ENCODE peak calls at places on chromosomes 11 and 22, in seven cellular contexts. I is Ammon's horn; T is dorsolateral prefrontal cortex; A is stimulated activated CD4-positive, alpha-beta T cell treated with anti-CD3 and anti-CD28 coated beads, Interleukin-1b, Interleukin-23, amount 100 ng/mL, for 1 hour; E is stimulated activated CD8-positive, alpha-beta memory T cell treated with anti-CD3 and anti-CD28 coated beads, Interleukin-15, amount 100 ng/mL, for 1 hour; U is Peyer's patch; X is epithelial cell of prostate. J is an unnamed sample.

GRCh38 chr11:117633976-117634755 is 162.8 kb downstream of the DSCAML1 start:
- DNase-seq in E (no peak), U (no peak), X (no peak), A (no peak), T (peak), I (no peak), J (no peak)

GRCh38 chr11:45997599-45997998 is 75.1 kb downstream of the LARGE2 start:
- DNase-seq in T (no peak), X (peak), I (no peak), A (no peak), E (no peak), U (no peak), J (no peak)

GRCh38 chr22:39985383-39986045 is 9.2 kb upstream of the FAM83F start:
- DNase-seq in X (peak), E (no peak), T (no peak), U (peak), A (no peak), I (no peak), J (no peak)

GRCh38 chr11:76799061-76799804 is 16.1 kb downstream of the TSKU start:
- DNase-seq in E (peak), U (peak), T (peak), X (no peak), A (peak), I (peak), J (peak)

GRCh38 chr11:1233351-1234053 is 10.6 kb downstream of the MUC5B start:
- DNase-seq in E (no peak), A (no peak), U (no peak), X (no peak), T (no peak), I (no peak), J (no peak)

GRCh38 chr11:117146521-117146920 is 2.4 kb downstream of the PAFAH1B2 start:
- DNase-seq in E (no peak), U (no peak), T (no peak), A (no peak), X (no peak), I (no peak), J (no peak)

GRCh38 chr11:60868682-60869450 is 1.5 kb downstream of the ZP1 start:
- DNase-seq in A (no peak), U (peak), T (no peak), I (no peak), X (no peak), E (no peak), J (no peak)

GRCh38 chr11:103851166-103851651 is 185.2 kb upstream of the DDI1 start:
- DNase-seq in X (no peak), I (no peak), E (no peak), U (no peak), T (no peak), A (no peak), J (no peak)

GRCh38 chr11:123166095-123166559 is 28.9 kb downstream of the CLMP start:
- DNase-seq in X (no peak), T (no peak), E (no peak), A (no peak), U (peak), I (peak), J (no peak)

GRCh38 chr11:15909937-15910598 is 446.3 kb downstream of the SOX6 start:
- DNase-seq in E (no peak), T (no peak), A (no peak), X (no peak), U (no peak), I (no peak), J (no peak)

GRCh38 chr11:108788565-108789199 is 123.8 kb downstream of the DDX10 start:
- DNase-seq in E (no peak), I (no peak), T (no peak), X (no peak), U (no peak), A (no peak), J (no peak)

J was measured in NK-92 treated with Interleukin-12 subunit alpha and Interleukin-12 subunit beta, amount 100 ng/mL, for 24 hours.